ENCODE peak calls at places on chromosomes 16 and 17, in nine cellular contexts. B is BE2C; G is HTR-8/SVneo; S is stimulated activated CD4-positive, alpha-beta T cell treated with anti-CD3 and anti-CD28 coated beads, Interleukin-2, amount 100 ng/mL, for 24 hours; I is activated CD8-positive, alpha-beta memory T cell treated with anti-CD3 and anti-CD28 coated beads for 1 hour; J is activated T-cell treated with anti-CD3 and anti-CD28 coated beads, Interleukin-2, amount 50 U/mL, for 24 hours; H is MG63; W is NCI-H524 treated with DMSO at 0.1 percent for 48 hours; Y is aorta. K is an unnamed sample.

GRCh38 chr16:89600956-89601355 is 12.5 kb upstream of the DPEP1 start:
- DNase-seq in H (no peak), W (no peak), G (no peak), J (no peak), Y (no peak), B (no peak), S (no peak), I (no peak), K (no peak)

GRCh38 chr16:87543436-87544191 is 50.8 kb upstream of the ZCCHC14 start:
- DNase-seq in J (no peak), I (no peak), B (no peak), G (no peak), W (no peak), H (no peak), S (peak; percentile 23), Y (peak; percentile 85), K (no peak)

GRCh38 chr17:8868092-8868491 is 618 bp upstream of the PIK3R6 start:
- DNase-seq in B (no peak), Y (no peak), I (no peak), W (no peak), G (no peak), H (no peak), J (no peak), S (no peak), K (no peak)

GRCh38 chr16:27795992-27796614 is 246.2 kb downstream of the KATNIP start:
- DNase-seq in I (no peak), J (no peak), H (peak; percentile 51), S (peak; percentile 26), W (no peak), G (peak; percentile 31), Y (peak; percentile 87), B (no peak), K (no peak)

GRCh38 chr16:79469999-79470398 is 130.5 kb downstream of the MAF start:
- DNase-seq in Y (no peak), G (no peak), J (no peak), B (no peak), H (no peak), S (no peak), W (no peak), I (no peak), K (no peak)

GRCh38 chr16:72369273-72369672 is 197.3 kb upstream of the PMFBP1 start:
- DNase-seq in S (no peak), H (no peak), W (no peak), J (no peak), I (no peak), G (no peak), Y (no peak), B (no peak), K (no peak)

GRCh38 chr17:79064026-79064425 is 10.6 kb upstream of the ENGASE start:
- DNase-seq in G (no peak), S (no peak), B (no peak), Y (peak; percentile 40), W (peak; percentile 34), I (no peak), J (no peak), H (no peak), K (no peak)

GRCh38 chr16:9465150-9465549 is 373.7 kb downstream of the HAPSTR1 start:
- DNase-seq in W (no peak), B (no peak), Y (no peak), J (no peak), H (no peak), I (no peak), S (no peak), G (no peak), K (no peak)

GRCh38 chr16:56832768-56833167 is 32.2 kb upstream of the SLC12A3 start:
- DNase-seq in S (no peak), J (no peak), G (no peak), Y (no peak), B (no peak), I (no peak), H (no peak), W (no peak), K (no peak)

GRCh38 chr17:14747576-14747940 is 446.7 kb downstream of the HS3ST3B1 start:
- DNase-seq in J (no peak), B (no peak), G (no peak), Y (no peak), I (no peak), W (no peak), H (no peak), S (no peak), K (no peak)

GRCh38 chr16:22977294-22977697 is 163.3 kb downstream of the HS3ST2 start:
- DNase-seq in Y (no peak), J (no peak), W (no peak), G (no peak), H (no peak), I (no peak), S (no peak), B (no peak), K (no peak)

GRCh38 chr17:58277107-58277506 is 3.6 kb downstream of the MPO start:
- DNase-seq in J (no peak), G (no peak), H (no peak), B (no peak), I (no peak), W (no peak), Y (no peak), S (no peak), K (no peak)

GRCh38 chr16:52649870-52650269 is 102.9 kb upstream of the TOX3 start:
- DNase-seq in S (no peak), G (no peak), J (no peak), B (no peak), H (no peak), W (no peak), Y (no peak), I (no peak), K (no peak)

GRCh38 chr17:42180922-42181850 is at the start of gene KCNH4:
- DNase-seq in G (peak; percentile 65), J (peak; percentile 94), H (peak; percentile 76), W (peak; percentile 24), I (peak; percentile 56), B (peak; percentile 97), Y (peak; percentile 89), S (peak; percentile 89), K (peak; percentile 80)

GRCh38 chr17:29566473-29567361 is at the start of gene ABHD15:
- DNase-seq in H (peak; percentile 87), Y (peak; percentile 91), J (peak; percentile 82), W (peak; percentile 48), G (peak; percentile 79), I (no peak), B (peak; percentile 52), S (peak; percentile 62), K (peak; percentile 90)

GRCh38 chr17:59763861-59764260 is 56.4 kb downstream of the VMP1 start:
- DNase-seq in B (no peak), S (no peak), H (no peak), G (peak; percentile 70), J (no peak), I (no peak), Y (no peak), W (no peak), K (no peak)

GRCh38 chr17:50148226-50149098 is 2.0 kb downstream of the PPP1R9B start:
- DNase-seq in S (peak; percentile 81), G (peak; percentile 68), B (peak; percentile 42), J (peak; percentile 87), I (peak; percentile 58), Y (peak; percentile 91), W (no peak), H (peak; percentile 75), K (peak; percentile 70)

GRCh38 chr17:80777274-80777673 is 214.4 kb upstream of the CHMP6 start:
- DNase-seq in S (no peak), Y (no peak), W (no peak), H (no peak), B (no peak), J (no peak), I (no peak), G (no peak), K (no peak)

K was measured in tibial artery.